ENCODE peak calls at places on chromosomes 7 and 10, in six cellular contexts. N, W, X, K, L and S are unnamed samples.

GRCh38 chr10:59873924-59874323 is 32.4 kb downstream of the CCDC6 start:
- DNase-seq in W (no peak), L (no peak), N (no peak), X (no peak), K (no peak), S (no peak)

GRCh38 chr7:101986335-101986734 is 168.9 kb downstream of the CUX1 start:
- DNase-seq in W (no peak), L (no peak), X (no peak), N (no peak), K (no peak), S (no peak)

GRCh38 chr10:80204801-80205477 is 398 bp downstream of the ANXA11 start:
- DNase-seq in K (no peak), W (peak; percentile 56), N (no peak), L (no peak), X (peak; percentile 85), S (peak; percentile 48)

GRCh38 chr7:79782256-79782655 is 328.8 kb upstream of the MAGI2 start:
- DNase-seq in W (no peak), X (no peak), N (no peak), K (no peak), L (no peak), S (no peak)

GRCh38 chr7:106604974-106605373 is 56.0 kb downstream of the CCDC71L start:
- DNase-seq in X (no peak), L (no peak), N (no peak), K (no peak), W (no peak), S (no peak)

GRCh38 chr10:102743078-102743587 is 615 bp upstream of the WBP1L start:
- DNase-seq in K (no peak), X (no peak), N (peak; percentile 12), L (no peak), W (no peak), S (no peak)

GRCh38 chr7:117673367-117673766 is 193.5 kb downstream of the CFTR start:
- DNase-seq in K (peak; percentile 69), N (no peak), X (no peak), W (no peak), L (no peak), S (no peak)

GRCh38 chr7:70271617-70272081 is 673.4 kb downstream of the AUTS2 start:
- DNase-seq in L (no peak), X (no peak), W (no peak), N (no peak), K (no peak), S (no peak)

GRCh38 chr7:34069676-34070075 is 164.3 kb downstream of the BMPER start:
- DNase-seq in W (no peak), X (no peak), L (peak; percentile 43), N (no peak), K (no peak), S (no peak)

GRCh38 chr7:43491984-43492383 is 90.9 kb upstream of the STK17A start:
- DNase-seq in W (no peak), N (no peak), K (no peak), X (no peak), L (peak; percentile 28), S (no peak)

GRCh38 chr7:15495170-15495569 is 66.6 kb downstream of the AGMO start:
- DNase-seq in K (no peak), L (no peak), N (no peak), W (no peak), X (no peak), S (no peak)

GRCh38 chr10:102588875-102589274 is 55.4 kb upstream of the TRIM8 start:
- DNase-seq in W (no peak), L (no peak), K (no peak), N (no peak), X (no peak), S (no peak)

GRCh38 chr7:133409421-133409820 is 156.5 kb downstream of the EXOC4 start:
- DNase-seq in N (no peak), K (no peak), X (no peak), W (no peak), L (no peak), S (no peak)

GRCh38 chr7:41699532-41699931 is 3.4 kb downstream of the INHBA start:
- DNase-seq in W (no peak), X (no peak), K (peak; percentile 55), L (no peak), N (no peak), S (no peak)

GRCh38 chr10:61000769-61001730 is 57.1 kb upstream of the RHOBTB1 start:
- DNase-seq in K (peak; percentile 68), X (peak; percentile 88), N (no peak), L (peak; percentile 71), W (peak; percentile 9), S (peak; percentile 4)

GRCh38 chr7:11970132-11970531 is 138.1 kb upstream of the THSD7A start:
- DNase-seq in L (no peak), K (no peak), N (no peak), W (no peak), X (no peak), S (no peak)

GRCh38 chr7:33048704-33049103 is 13.9 kb downstream of the NT5C3A start:
- DNase-seq in W (no peak), N (no peak), K (no peak), L (no peak), X (no peak), S (no peak)

GRCh38 chr10:51654918-51655317 is 44.5 kb downstream of the CSTF2T start:
- DNase-seq in X (no peak), N (no peak), K (no peak), L (no peak), W (no peak), S (no peak)

GRCh38 chr10:77631241-77631640 is 6.4 kb downstream of the KCNMA1 start:
- DNase-seq in W (no peak), L (no peak), K (no peak), N (no peak), X (no peak), S (no peak)

GRCh38 chr7:2504128-2504817 is 15.3 kb upstream of the LFNG start:
- DNase-seq in X (no peak), W (no peak), L (no peak), K (no peak), N (no peak), S (no peak)

GRCh38 chr10:5606321-5606720 is 60.1 kb downstream of the ASB13 start:
- DNase-seq in L (no peak), K (no peak), W (no peak), N (no peak), X (no peak), S (no peak)

DNA sequence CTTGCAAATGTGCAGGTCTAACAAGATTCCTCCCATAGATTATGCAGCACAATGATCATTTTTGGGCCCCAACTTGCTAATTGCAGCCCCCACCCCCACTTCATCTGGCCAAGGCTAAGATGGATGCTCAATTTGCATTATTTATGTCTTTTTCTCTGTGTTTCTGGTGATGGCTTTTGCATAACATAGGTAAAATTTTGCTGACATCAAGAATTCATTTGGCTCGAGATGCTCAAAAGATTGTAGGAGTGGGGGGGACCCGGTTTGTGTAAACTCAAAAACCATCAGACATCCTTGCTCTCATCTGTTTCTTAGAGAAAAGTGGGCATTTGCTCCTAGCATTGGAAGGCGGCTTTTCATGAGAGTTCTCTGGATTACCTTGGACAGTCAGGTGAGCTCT is 356.3 kb upstream of the NPVF start:
- DNase-seq in N (no peak), K (no peak), L (no peak), W (no peak), X (no peak), S (no peak)
- TF ChIP-seq POLR2A in N (no peak), K (no peak), L (no peak), W (no peak), X (no peak), S (no peak)

GRCh38 chr7:39958038-39958437 is 8.0 kb downstream of the CDK13 start:
- DNase-seq in N (no peak), X (no peak), L (no peak), K (no peak), W (no peak), S (no peak)
- TF ChIP-seq TAF1 in N (no peak), X (no peak), L (no peak), K (no peak), W (no peak), S (no peak)

GRCh38 chr10:29881336-29881751 is 178.0 kb downstream of the JCAD start:
- DNase-seq in W (no peak), N (no peak), K (peak; percentile 20), X (no peak), L (no peak), S (no peak)
- TF ChIP-seq POLR2AphosphoS5 in W (no peak), N (no peak), K (no peak), X (no peak), L (no peak), S (no peak)

DNA sequence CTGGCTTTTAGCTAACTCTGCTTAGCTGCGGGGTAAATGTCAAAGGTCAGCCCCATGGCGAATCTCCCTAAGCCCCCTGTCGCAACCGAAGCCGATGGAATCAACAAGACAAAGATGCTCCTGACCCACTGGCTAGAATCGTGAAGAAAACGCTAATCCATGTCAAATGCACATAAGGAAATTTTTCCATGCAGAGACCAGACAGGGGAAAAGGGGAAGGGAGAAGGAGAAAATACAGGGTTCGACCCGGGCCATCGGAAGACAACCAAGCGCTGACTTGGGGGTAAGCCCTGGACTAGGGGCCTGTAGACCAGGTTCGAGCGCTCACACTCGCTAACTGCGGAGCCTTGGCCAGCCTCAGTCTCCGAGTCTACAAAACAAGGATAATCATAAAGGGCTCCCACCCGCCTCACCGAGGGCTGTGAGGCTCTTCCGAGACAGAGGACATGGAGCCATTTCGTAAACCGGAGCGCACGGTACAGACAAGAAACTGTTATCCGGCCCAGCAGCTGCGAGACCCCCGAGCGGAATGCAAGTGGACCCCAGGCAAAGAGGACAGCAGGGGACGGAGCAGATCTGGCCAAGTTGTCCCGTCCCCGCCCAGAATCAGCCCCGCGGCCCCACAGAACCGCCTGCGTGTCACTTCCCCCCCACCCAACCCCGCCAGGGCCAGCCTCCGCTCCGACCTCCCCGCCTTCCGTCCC is 501 bp downstream of the SAR1A start:
- DNase-seq in W (no peak), K (no peak), N (no peak), X (no peak), L (no peak), S (no peak)
- TF ChIP-seq POLR2A in W (no peak), K (no peak), N (no peak), X (no peak), L (no peak), S (no peak)